ENCODE peak calls at places on chromosomes 7 and 10, in five cellular contexts. One of them, this sample, is unnamed.

GRCh38 chr7:103795787-103796186 is 193.7 kb downstream of the RELN start:
- DNase-seq in B cell: no peak
- DNase-seq in HTR-8/SVneo: no peak
- DNase-seq in NCI-H1092: no peak
- DNase-seq in T-helper 2 cell: no peak
- DNase-seq in this sample: peak

GRCh38 chr7:143408247-143408685 is 390 bp downstream of the EPHA1 start:
- DNase-seq in B cell: no peak
- DNase-seq in HTR-8/SVneo: no peak
- DNase-seq in NCI-H1092: no peak
- DNase-seq in T-helper 2 cell: no peak
- DNase-seq in this sample: no peak

GRCh38 chr7:87091487-87092066 is 32.1 kb upstream of the ELAPOR2 start:
- DNase-seq in B cell: no peak
- DNase-seq in HTR-8/SVneo: no peak
- DNase-seq in NCI-H1092: no peak
- DNase-seq in T-helper 2 cell: no peak
- DNase-seq in this sample: no peak

GRCh38 chr10:93875032-93875358 is 18.8 kb upstream of the SLC35G1 start:
- DNase-seq in B cell: no peak
- DNase-seq in HTR-8/SVneo: no peak
- DNase-seq in NCI-H1092: no peak
- DNase-seq in T-helper 2 cell: no peak
- DNase-seq in this sample: no peak

GRCh38 chr7:152521420-152522337 is 85.9 kb upstream of the KMT2C start:
- DNase-seq in B cell: no peak
- DNase-seq in HTR-8/SVneo: no peak
- DNase-seq in NCI-H1092: no peak
- DNase-seq in T-helper 2 cell: no peak
- DNase-seq in this sample: no peak

GRCh38 chr7:24732646-24733413 is 24.4 kb downstream of the GSDME start:
- DNase-seq in B cell: no peak
- DNase-seq in HTR-8/SVneo: no peak
- DNase-seq in NCI-H1092: no peak
- DNase-seq in T-helper 2 cell: peak
- DNase-seq in this sample: no peak

GRCh38 chr7:112744818-112745217 is 45.4 kb downstream of the TMEM168 start:
- DNase-seq in B cell: no peak
- DNase-seq in HTR-8/SVneo: no peak
- DNase-seq in NCI-H1092: no peak
- DNase-seq in T-helper 2 cell: no peak
- DNase-seq in this sample: no peak

GRCh38 chr10:79286318-79286951 is 60.8 kb upstream of the PPIF start:
- DNase-seq in B cell: peak
- DNase-seq in HTR-8/SVneo: no peak
- DNase-seq in NCI-H1092: no peak
- DNase-seq in T-helper 2 cell: peak
- DNase-seq in this sample: peak

GRCh38 chr7:72476608-72477305 is 64.6 kb upstream of the CALN1 start:
- DNase-seq in B cell: no peak
- DNase-seq in HTR-8/SVneo: no peak
- DNase-seq in NCI-H1092: no peak
- DNase-seq in T-helper 2 cell: no peak
- DNase-seq in this sample: no peak

GRCh38 chr10:119447823-119448546 is 94.5 kb downstream of the RGS10 start:
- DNase-seq in B cell: no peak
- DNase-seq in HTR-8/SVneo: no peak
- DNase-seq in NCI-H1092: no peak
- DNase-seq in T-helper 2 cell: no peak
- DNase-seq in this sample: no peak

GRCh38 chr10:60914676-60915075 is 29.3 kb downstream of the RHOBTB1 start:
- DNase-seq in B cell: no peak
- DNase-seq in HTR-8/SVneo: peak
- DNase-seq in NCI-H1092: no peak
- DNase-seq in T-helper 2 cell: no peak
- DNase-seq in this sample: no peak

GRCh38 chr7:44080686-44081265 is 1.6 kb downstream of the POLM start:
- DNase-seq in B cell: no peak
- DNase-seq in HTR-8/SVneo: no peak
- DNase-seq in NCI-H1092: no peak
- DNase-seq in T-helper 2 cell: no peak
- DNase-seq in this sample: no peak

GRCh38 chr10:123781956-123782500 is 109.6 kb downstream of the CPXM2 start:
- DNase-seq in B cell: no peak
- DNase-seq in HTR-8/SVneo: no peak
- DNase-seq in NCI-H1092: no peak
- DNase-seq in T-helper 2 cell: no peak
- DNase-seq in this sample: no peak

GRCh38 chr7:116809636-116810266 is 52.6 kb upstream of the CAPZA2 start:
- DNase-seq in B cell: peak
- DNase-seq in HTR-8/SVneo: peak
- DNase-seq in NCI-H1092: peak
- DNase-seq in T-helper 2 cell: peak
- DNase-seq in this sample: peak

GRCh38 chr10:104337527-104337984 is 709 bp downstream of the ITPRIP start:
- DNase-seq in B cell: peak
- DNase-seq in HTR-8/SVneo: no peak
- DNase-seq in NCI-H1092: no peak
- DNase-seq in T-helper 2 cell: no peak
- DNase-seq in this sample: no peak

GRCh38 chr10:112389147-112389822 is 15.4 kb downstream of the ACSL5 start:
- DNase-seq in B cell: no peak
- DNase-seq in HTR-8/SVneo: no peak
- DNase-seq in NCI-H1092: no peak
- DNase-seq in T-helper 2 cell: peak
- DNase-seq in this sample: no peak

GRCh38 chr7:149790754-149791360 is 17.5 kb upstream of the ZNF467 start:
- DNase-seq in B cell: no peak
- DNase-seq in HTR-8/SVneo: no peak
- DNase-seq in NCI-H1092: no peak
- DNase-seq in T-helper 2 cell: no peak
- DNase-seq in this sample: no peak

GRCh38 chr10:68826764-68827591 is at the start of gene STOX1:
- DNase-seq in B cell: peak
- DNase-seq in HTR-8/SVneo: peak
- DNase-seq in NCI-H1092: peak
- DNase-seq in T-helper 2 cell: peak
- DNase-seq in this sample: peak

GRCh38 chr7:77697535-77697831 is 1.2 kb downstream of the RSBN1L start:
- DNase-seq in B cell: no peak
- DNase-seq in HTR-8/SVneo: no peak
- DNase-seq in NCI-H1092: no peak
- DNase-seq in T-helper 2 cell: peak
- DNase-seq in this sample: no peak

GRCh38 chr10:74628136-74628535 is 198.3 kb upstream of the KAT6B start:
- DNase-seq in B cell: no peak
- DNase-seq in HTR-8/SVneo: no peak
- DNase-seq in NCI-H1092: no peak
- DNase-seq in T-helper 2 cell: peak
- DNase-seq in this sample: no peak

GRCh38 chr7:107924841-107925490 is 34.0 kb downstream of the DLD start:
- DNase-seq in B cell: no peak
- DNase-seq in HTR-8/SVneo: no peak
- DNase-seq in NCI-H1092: no peak
- DNase-seq in T-helper 2 cell: peak
- DNase-seq in this sample: no peak

GRCh38 chr10:55370021-55370420 is 569.0 kb upstream of the PCDH15 start:
- DNase-seq in B cell: no peak
- DNase-seq in HTR-8/SVneo: peak
- DNase-seq in NCI-H1092: no peak
- DNase-seq in T-helper 2 cell: no peak
- DNase-seq in this sample: no peak

GRCh38 chr7:82017334-82017943 is 247.6 kb upstream of the HGF start:
- DNase-seq in B cell: no peak
- DNase-seq in HTR-8/SVneo: peak
- DNase-seq in NCI-H1092: no peak
- DNase-seq in T-helper 2 cell: no peak
- DNase-seq in this sample: peak

GRCh38 chr10:48701139-48701901 is 16.6 kb downstream of the WDFY4 start:
- DNase-seq in B cell: no peak
- DNase-seq in HTR-8/SVneo: no peak
- DNase-seq in NCI-H1092: no peak
- DNase-seq in T-helper 2 cell: no peak
- DNase-seq in this sample: no peak

GRCh38 chr10:102801978-102802377 is 35.2 kb downstream of the CYP17A1 start:
- DNase-seq in B cell: no peak
- DNase-seq in HTR-8/SVneo: no peak
- DNase-seq in NCI-H1092: no peak
- DNase-seq in T-helper 2 cell: no peak
- DNase-seq in this sample: no peak

GRCh38 chr10:23694921-23695824 is 256.3 kb downstream of the OTUD1 start:
- DNase-seq in B cell: no peak
- DNase-seq in HTR-8/SVneo: no peak
- DNase-seq in NCI-H1092: no peak
- DNase-seq in T-helper 2 cell: peak
- DNase-seq in this sample: no peak

GRCh38 chr10:73493781-73494180 is 2.0 kb downstream of the PPP3CB start:
- DNase-seq in B cell: no peak
- DNase-seq in HTR-8/SVneo: peak
- DNase-seq in NCI-H1092: no peak
- DNase-seq in T-helper 2 cell: no peak
- DNase-seq in this sample: no peak

GRCh38 chr10:58637372-58637771 is 124.7 kb downstream of the BICC1 start:
- DNase-seq in B cell: no peak
- DNase-seq in HTR-8/SVneo: no peak
- DNase-seq in NCI-H1092: no peak
- DNase-seq in T-helper 2 cell: no peak
- DNase-seq in this sample: no peak

GRCh38 chr7:1402110-1402790 is 57.0 kb downstream of the MICALL2 start:
- DNase-seq in B cell: no peak
- DNase-seq in HTR-8/SVneo: no peak
- DNase-seq in NCI-H1092: no peak
- DNase-seq in T-helper 2 cell: no peak
- DNase-seq in this sample: no peak

GRCh38 chr7:1846331-1847065 is 176.4 kb downstream of the ELFN1 start:
- DNase-seq in B cell: no peak
- DNase-seq in HTR-8/SVneo: no peak
- DNase-seq in NCI-H1092: no peak
- DNase-seq in T-helper 2 cell: no peak
- DNase-seq in this sample: no peak

GRCh38 chr10:113411456-113411855 is 141.4 kb upstream of the HABP2 start:
- DNase-seq in B cell: no peak
- DNase-seq in HTR-8/SVneo: no peak
- DNase-seq in NCI-H1092: no peak
- DNase-seq in T-helper 2 cell: no peak
- DNase-seq in this sample: no peak

GRCh38 chr10:76303682-76304316 is 872.4 kb downstream of the LRMDA start:
- DNase-seq in B cell: no peak
- DNase-seq in HTR-8/SVneo: peak
- DNase-seq in NCI-H1092: peak
- DNase-seq in T-helper 2 cell: peak
- DNase-seq in this sample: peak

GRCh38 chr7:8185907-8186306 is 76.1 kb downstream of the ICA1 start:
- DNase-seq in B cell: no peak
- DNase-seq in HTR-8/SVneo: no peak
- DNase-seq in NCI-H1092: peak
- DNase-seq in T-helper 2 cell: no peak
- DNase-seq in this sample: no peak

GRCh38 chr10:101760510-101760909 is 15.4 kb downstream of the FGF8 start:
- DNase-seq in B cell: no peak
- DNase-seq in HTR-8/SVneo: no peak
- DNase-seq in NCI-H1092: no peak
- DNase-seq in T-helper 2 cell: no peak
- DNase-seq in this sample: no peak

GRCh38 chr10:17984056-17984455 is 32.3 kb downstream of the SLC39A12 start:
- DNase-seq in B cell: no peak
- DNase-seq in HTR-8/SVneo: peak
- DNase-seq in NCI-H1092: no peak
- DNase-seq in T-helper 2 cell: peak
- DNase-seq in this sample: no peak